ENCODE peak calls at places on chromosomes 13 and 19, in nine cellular contexts. F, N, Q, R, V, A, M, U and O are unnamed samples.

GRCh38 chr13:84870190-84870589 is 929.0 kb downstream of the SLITRK6 start:
- DNase-seq in V (no peak), Q (no peak), R (no peak), U (peak; percentile 54), F (no peak), A (no peak), M (no peak), N (peak; percentile 50), O (no peak)

GRCh38 chr19:28868836-28869235 is 344.1 kb downstream of the UQCRFS1 start:
- DNase-seq in U (no peak), F (no peak), R (no peak), N (no peak), A (no peak), M (no peak), Q (no peak), V (no peak), O (no peak)

GRCh38 chr13:33626407-33626806 is 191.5 kb upstream of the RFC3 start:
- DNase-seq in U (no peak), A (no peak), M (no peak), Q (no peak), F (no peak), V (no peak), N (no peak), R (no peak), O (no peak)

GRCh38 chr13:30376426-30377311 is 45.6 kb upstream of the UBE2L5 start:
- DNase-seq in V (no peak), F (no peak), N (no peak), M (no peak), R (peak; percentile 69), A (no peak), Q (no peak), U (no peak), O (no peak)

GRCh38 chr13:105307776-105308175 is 1227.7 kb downstream of the EFNB2 start:
- DNase-seq in M (no peak), A (no peak), N (no peak), Q (no peak), V (no peak), U (no peak), R (no peak), F (no peak), O (no peak)

GRCh38 chr19:38658462-38659306 is 11.2 kb downstream of the ACTN4 start:
- DNase-seq in M (no peak), N (no peak), A (peak; percentile 100), V (peak; percentile 99), R (peak; percentile 70), U (no peak), Q (no peak), F (no peak), O (peak; percentile 83)

GRCh38 chr13:113539176-113539575 is 45.4 kb upstream of the TFDP1 start:
- DNase-seq in A (no peak), M (no peak), F (no peak), N (no peak), V (no peak), Q (no peak), U (peak; percentile 10), R (no peak), O (no peak)

GRCh38 chr19:1109697-1110671 is 6.2 kb downstream of the GPX4 start:
- DNase-seq in V (no peak), F (no peak), Q (no peak), R (no peak), A (no peak), U (no peak), M (no peak), N (no peak), O (no peak)

GRCh38 chr13:43432948-43433347 is 353.8 kb downstream of the ENOX1 start:
- DNase-seq in R (no peak), F (no peak), M (no peak), N (no peak), Q (no peak), A (no peak), V (no peak), U (no peak), O (no peak)

GRCh38 chr19:46195104-46195503 is 34.4 kb upstream of the IGFL1 start:
- DNase-seq in R (no peak), N (no peak), M (no peak), V (no peak), Q (no peak), F (no peak), A (no peak), U (no peak), O (no peak)

GRCh38 chr13:106372199-106373160 is 163.0 kb downstream of the EFNB2 start:
- DNase-seq in U (no peak), A (peak; percentile 54), R (no peak), N (no peak), F (no peak), Q (no peak), V (peak; percentile 60), M (no peak), O (no peak)

GRCh38 chr19:43797556-43797955 is 4.7 kb downstream of the LYPD5 start:
- DNase-seq in U (no peak), A (no peak), R (no peak), V (no peak), N (no peak), M (no peak), Q (no peak), F (no peak), O (no peak)

GRCh38 chr13:78317030-78317429 is 286.3 kb downstream of the POU4F1 start:
- DNase-seq in N (no peak), U (no peak), Q (peak; percentile 21), A (no peak), V (peak; percentile 24), F (peak; percentile 58), R (no peak), M (no peak), O (no peak)

GRCh38 chr19:19154768-19155494 is 15.1 kb downstream of the MEF2B start:
- DNase-seq in N (no peak), U (no peak), Q (no peak), F (no peak), V (no peak), M (no peak), R (no peak), A (no peak), O (no peak)

GRCh38 chr13:96617528-96617927 is 376.7 kb downstream of the OXGR1 start:
- DNase-seq in V (no peak), N (no peak), U (no peak), M (no peak), F (no peak), R (no peak), A (no peak), Q (no peak), O (no peak)

GRCh38 chr13:94419304-94419943 is 60.1 kb downstream of the DCT start:
- DNase-seq in R (no peak), M (no peak), A (peak; percentile 86), V (no peak), F (no peak), Q (no peak), U (no peak), N (no peak), O (no peak)

GRCh38 chr13:97145057-97145456 is 77.1 kb upstream of the MBNL2 start:
- DNase-seq in M (no peak), N (no peak), U (no peak), V (no peak), A (no peak), R (no peak), F (no peak), Q (no peak), O (no peak)

GRCh38 chr13:99981115-99982020 is at the start of gene ZIC2:
- DNase-seq in R (no peak), U (peak; percentile 85), A (no peak), Q (peak; percentile 93), N (peak; percentile 95), M (no peak), F (peak; percentile 96), V (peak; percentile 45), O (peak; percentile 73)
- H3K9ac ChIP-seq in R (no peak within 1 kb of the TSS), U (peak within 1 kb of the TSS; percentile 84), A (no peak within 1 kb of the TSS), Q (peak within 1 kb of the TSS; percentile 100), N (peak within 1 kb of the TSS; percentile 98), M (peak within 1 kb of the TSS; percentile 83), F (peak within 1 kb of the TSS; percentile 75), V (no peak within 1 kb of the TSS), O (peak within 1 kb of the TSS; percentile 86)

GRCh38 chr19:40358773-40359172 is 10.3 kb downstream of the PLD3 start:
- DNase-seq in A (no peak), Q (no peak), M (no peak), F (no peak), N (no peak), R (no peak), U (no peak), V (no peak), O (no peak)

GRCh38 chr19:40355975-40356680 is 7.6 kb downstream of the PLD3 start:
- DNase-seq in F (no peak), Q (no peak), R (no peak), M (no peak), N (no peak), U (no peak), A (no peak), V (no peak), O (no peak)

GRCh38 chr19:40360020-40360686 is 11.7 kb downstream of the PLD3 start:
- DNase-seq in A (no peak), U (no peak), F (no peak), Q (no peak), R (no peak), V (no peak), N (no peak), M (no peak), O (no peak)

GRCh38 chr19:40357655-40358054 is 9.2 kb downstream of the PLD3 start:
- DNase-seq in N (no peak), A (peak; percentile 54), V (no peak), R (no peak), F (no peak), U (no peak), M (no peak), Q (no peak), O (no peak)

GRCh38 chr19:40356681-40357595 is 8.4 kb downstream of the PLD3 start:
- DNase-seq in F (no peak), V (no peak), R (no peak), Q (no peak), N (no peak), A (peak; percentile 33), U (no peak), M (no peak), O (no peak)
- H3K9ac ChIP-seq in F (no peak overlapping the region), V (no peak overlapping the region), R (no peak overlapping the region), Q (no peak overlapping the region), N (no peak overlapping the region), A (no peak overlapping the region), U (no peak overlapping the region), M (no peak overlapping the region), O (no peak overlapping the region)

GRCh38 chr13:23378009-23378632 is 55.4 kb downstream of the SACS start:
- DNase-seq in V (peak; percentile 90), N (no peak), U (no peak), R (peak; percentile 37), M (no peak), A (peak; percentile 99), Q (no peak), F (no peak), O (no peak)
- H3K9ac ChIP-seq in V (no peak overlapping the region), N (no peak overlapping the region), U (no peak overlapping the region), R (no peak overlapping the region), M (no peak overlapping the region), A (peak overlapping the region; percentile 33), Q (no peak overlapping the region), F (no peak overlapping the region), O (no peak overlapping the region)

DNA sequence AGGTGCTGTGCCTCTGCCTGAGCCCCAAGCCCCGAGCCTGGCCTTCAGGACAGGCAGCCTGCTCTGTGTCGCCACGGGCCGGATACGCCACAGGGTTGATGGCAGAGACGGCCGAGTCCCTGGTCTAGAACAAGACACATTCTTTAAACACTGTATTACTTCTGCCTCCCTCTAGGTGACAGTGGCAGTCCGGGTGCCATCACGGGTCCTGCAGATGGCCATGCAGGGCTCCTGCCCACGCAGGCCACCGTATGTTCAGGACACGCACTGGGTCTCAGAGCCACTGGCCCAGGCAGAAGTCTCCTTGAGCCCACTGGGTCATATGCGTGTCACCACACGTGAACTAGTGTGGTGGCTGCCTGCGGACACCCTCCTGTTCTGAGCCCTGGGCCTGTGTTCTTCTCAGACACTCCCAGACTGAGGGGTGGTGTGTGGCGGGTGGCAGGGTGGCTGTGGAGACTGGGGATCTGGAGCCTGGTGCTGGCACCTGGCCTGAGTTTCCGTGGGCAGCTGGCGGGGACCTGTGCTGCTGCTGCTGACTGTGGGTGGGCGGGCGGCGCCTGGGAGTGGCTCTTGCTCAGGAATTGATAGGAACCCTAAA is 4.4 kb downstream of the PLEKHJ1 start:
- DNase-seq in R (no peak), N (peak; percentile 68), F (no peak), A (no peak), V (no peak), M (no peak), Q (no peak), U (peak; percentile 53), O (no peak)
- H3K9ac ChIP-seq in R (no peak overlapping the region), N (no peak overlapping the region), F (no peak overlapping the region), A (no peak overlapping the region), V (no peak overlapping the region), M (no peak overlapping the region), Q (peak overlapping the region; percentile 21), U (no peak overlapping the region), O (no peak overlapping the region)